ENCODE peak calls at places on chromosomes 1 and 21, in ten cellular contexts. D is WTC11; A is astrocyte of the spinal cord; T is CD8-positive, alpha-beta memory T cell; B is PC-3; V is AG04450; F is naive B cell; E is NCI-H774; P is Daoy; X is ELF-1. G is an unnamed sample.

GRCh38 chr1:80534606-80535360 is 1266.0 kb upstream of the ADGRL2 start:
- DNase-seq in P (no peak), E (no peak), F (no peak), V (no peak), X (no peak), A (peak), B (peak), D (no peak), T (no peak), G (no peak)

GRCh38 chr1:9112961-9113880 is 15.7 kb downstream of the GPR157 start:
- DNase-seq in B (peak), A (no peak), T (no peak), D (no peak), X (no peak), V (no peak), F (no peak), E (no peak), P (peak), G (peak)

GRCh38 chr1:53575141-53575947 is 116.1 kb downstream of the DMRTB1 start:
- DNase-seq in E (no peak), V (no peak), D (peak), A (no peak), F (no peak), P (no peak), B (no peak), X (no peak), T (peak), G (no peak)

GRCh38 chr1:95197616-95198252 is 36.3 kb upstream of the RWDD3 start:
- DNase-seq in V (no peak), E (no peak), B (peak), X (no peak), A (peak), T (no peak), D (no peak), F (no peak), P (peak), G (no peak)

GRCh38 chr1:169086603-169087455 is 19.7 kb upstream of the ATP1B1 start:
- DNase-seq in T (no peak), P (no peak), A (peak), V (no peak), X (no peak), D (no peak), F (no peak), E (peak), B (no peak), G (no peak)

GRCh38 chr21:44950351-44950750 is 10.5 kb downstream of the SLX9 start:
- DNase-seq in T (no peak), B (no peak), P (no peak), A (no peak), D (no peak), V (no peak), F (no peak), X (no peak), E (no peak), G (no peak)

GRCh38 chr1:219745070-219745469 is 132.2 kb upstream of the ZC3H11B start:
- DNase-seq in X (no peak), F (no peak), B (no peak), P (no peak), T (no peak), E (no peak), A (peak), D (no peak), V (no peak), G (no peak)

GRCh38 chr1:235156745-235157144 is 4.3 kb downstream of the RBM34 start:
- DNase-seq in E (no peak), T (no peak), F (no peak), A (no peak), X (no peak), D (no peak), B (no peak), P (no peak), V (no peak), G (no peak)

GRCh38 chr1:220786337-220787068 is at the start of gene MTARC1:
- DNase-seq in B (peak), E (peak), X (peak), D (peak), A (peak), F (no peak), T (no peak), P (peak), V (no peak), G (peak)

GRCh38 chr1:92937731-92938130 is 23.5 kb downstream of the DIPK1A start:
- DNase-seq in F (no peak), P (no peak), E (no peak), D (no peak), X (no peak), T (no peak), V (no peak), A (no peak), B (peak), G (no peak)